ENCODE peak calls at places on chromosomes 16 and 17, in eight cellular contexts. A is adrenal gland, D is esophagus muscularis mucosa, Z is heart left ventricle, Q is HepG2, V is H1, R is sigmoid colon, B is tibial nerve. J is an unnamed sample.

GRCh38 chr16:3963203-3963602 is 82.7 kb upstream of the CREBBP start:
- DNase-seq in A (no peak), D (no peak), Z (no peak), Q (no peak), V (no peak), R (no peak), B (no peak), J (no peak)

GRCh38 chr16:13429411-13429810 is 490.5 kb upstream of the ERCC4 start:
- DNase-seq in A (no peak), D (no peak), Z (no peak), Q (no peak), V (no peak), R (no peak), B (no peak), J (no peak)

GRCh38 chr16:52435573-52435972 is 111.4 kb downstream of the TOX3 start:
- DNase-seq in A (no peak), D (no peak), Z (no peak), Q (no peak), V (no peak), R (no peak), B (no peak), J (no peak)

GRCh38 chr17:41678907-41679739 is 9.6 kb upstream of the EIF1 start:
- DNase-seq in A (no peak), D (no peak), Z (peak; percentile 36), Q (no peak), V (no peak), R (peak; percentile 48), B (no peak), J (no peak)

GRCh38 chr17:13426991-13427390 is 174.7 kb downstream of the HS3ST3A1 start:
- DNase-seq in A (no peak), D (peak; percentile 21), Z (no peak), Q (no peak), V (no peak), R (no peak), B (no peak), J (no peak)

GRCh38 chr17:39607057-39607850 is 466 bp downstream of the NEUROD2 start:
- DNase-seq in A (no peak), D (no peak), Z (no peak), Q (no peak), V (no peak), R (no peak), B (no peak), J (no peak)

GRCh38 chr16:11833951-11834695 is 17.2 kb downstream of the RSL1D1 start:
- DNase-seq in A (no peak), D (no peak), Z (no peak), Q (peak; percentile 84), V (no peak), R (no peak), B (no peak), J (no peak)

GRCh38 chr16:25747160-25747758 is 55.5 kb downstream of the HS3ST4 start:
- DNase-seq in A (no peak), D (no peak), Z (no peak), Q (no peak), V (no peak), R (no peak), B (no peak), J (no peak)

GRCh38 chr16:51845586-51845985 is 694.5 kb upstream of the SALL1 start:
- DNase-seq in A (no peak), D (peak; percentile 68), Z (no peak), Q (no peak), V (no peak), R (no peak), B (no peak), J (no peak)

GRCh38 chr17:52606590-52606989 is 448.1 kb upstream of the CA10 start:
- DNase-seq in A (no peak), D (no peak), Z (no peak), Q (no peak), V (no peak), R (no peak), B (no peak), J (no peak)

GRCh38 chr16:28313587-28313986 is 21.3 kb downstream of the SBK1 start:
- DNase-seq in A (no peak), D (no peak), Z (no peak), Q (no peak), V (no peak), R (no peak), B (no peak), J (no peak)

GRCh38 chr17:80455328-80455710 is 21.1 kb downstream of the NPTX1 start:
- DNase-seq in A (peak; percentile 77), D (no peak), Z (peak; percentile 50), Q (peak; percentile 64), V (no peak), R (no peak), B (no peak), J (no peak)

GRCh38 chr16:89397331-89397861 is 93.0 kb downstream of the ANKRD11 start:
- DNase-seq in A (no peak), D (no peak), Z (no peak), Q (no peak), V (no peak), R (no peak), B (no peak), J (no peak)

GRCh38 chr16:3068486-3068885 is 3.0 kb downstream of the IL32 start:
- DNase-seq in A (no peak), D (no peak), Z (no peak), Q (no peak), V (no peak), R (no peak), B (no peak), J (no peak)

GRCh38 chr17:9292563-9292941 is 271.2 kb downstream of the NTN1 start:
- DNase-seq in A (no peak), D (no peak), Z (no peak), Q (no peak), V (no peak), R (no peak), B (no peak), J (peak; percentile 64)

GRCh38 chr16:3706253-3707145 is 10.8 kb downstream of the TRAP1 start:
- DNase-seq in A (no peak), D (no peak), Z (no peak), Q (no peak), V (no peak), R (no peak), B (no peak), J (no peak)

GRCh38 chr17:75832164-75832651 is 12.0 kb downstream of the UNC13D start:
- DNase-seq in A (no peak), D (no peak), Z (no peak), Q (no peak), V (no peak), R (peak; percentile 87), B (peak; percentile 41), J (peak; percentile 60)

GRCh38 chr17:305090-305976 is 47.3 kb downstream of the RPH3AL start:
- DNase-seq in A (peak; percentile 85), D (no peak), Z (no peak), Q (no peak), V (no peak), R (no peak), B (no peak), J (no peak)

GRCh38 chr16:68298907-68299515 is 11.7 kb downstream of the SLC7A6OS start:
- DNase-seq in A (peak; percentile 82), D (no peak), Z (peak; percentile 44), Q (peak; percentile 77), V (no peak), R (peak; percentile 81), B (no peak), J (peak; percentile 70)
- TF ChIP-seq POLR2A in A (peak; percentile 8), D (no peak), Z (no peak), Q (peak; percentile 50), V (no peak), R (no peak), B (no peak), J (no peak)

GRCh38 chr17:33292981-33293867 is at the start of gene ASIC2:
- DNase-seq in A (peak; percentile 15), D (no peak), Z (no peak), Q (no peak), V (peak; percentile 10), R (no peak), B (no peak), J (no peak)

GRCh38 chr17:33291248-33292183 is 1.6 kb downstream of the ASIC2 start:
- DNase-seq in A (peak; percentile 21), D (no peak), Z (no peak), Q (no peak), V (peak; percentile 19), R (no peak), B (no peak), J (peak; percentile 86)

GRCh38 chr17:33294994-33295393 is 1.9 kb upstream of the ASIC2 start:
- DNase-seq in A (no peak), D (no peak), Z (no peak), Q (no peak), V (no peak), R (no peak), B (no peak), J (no peak)

GRCh38 chr17:33290156-33290697 is 2.9 kb downstream of the ASIC2 start:
- DNase-seq in A (no peak), D (no peak), Z (no peak), Q (no peak), V (no peak), R (no peak), B (no peak), J (no peak)

DNA sequence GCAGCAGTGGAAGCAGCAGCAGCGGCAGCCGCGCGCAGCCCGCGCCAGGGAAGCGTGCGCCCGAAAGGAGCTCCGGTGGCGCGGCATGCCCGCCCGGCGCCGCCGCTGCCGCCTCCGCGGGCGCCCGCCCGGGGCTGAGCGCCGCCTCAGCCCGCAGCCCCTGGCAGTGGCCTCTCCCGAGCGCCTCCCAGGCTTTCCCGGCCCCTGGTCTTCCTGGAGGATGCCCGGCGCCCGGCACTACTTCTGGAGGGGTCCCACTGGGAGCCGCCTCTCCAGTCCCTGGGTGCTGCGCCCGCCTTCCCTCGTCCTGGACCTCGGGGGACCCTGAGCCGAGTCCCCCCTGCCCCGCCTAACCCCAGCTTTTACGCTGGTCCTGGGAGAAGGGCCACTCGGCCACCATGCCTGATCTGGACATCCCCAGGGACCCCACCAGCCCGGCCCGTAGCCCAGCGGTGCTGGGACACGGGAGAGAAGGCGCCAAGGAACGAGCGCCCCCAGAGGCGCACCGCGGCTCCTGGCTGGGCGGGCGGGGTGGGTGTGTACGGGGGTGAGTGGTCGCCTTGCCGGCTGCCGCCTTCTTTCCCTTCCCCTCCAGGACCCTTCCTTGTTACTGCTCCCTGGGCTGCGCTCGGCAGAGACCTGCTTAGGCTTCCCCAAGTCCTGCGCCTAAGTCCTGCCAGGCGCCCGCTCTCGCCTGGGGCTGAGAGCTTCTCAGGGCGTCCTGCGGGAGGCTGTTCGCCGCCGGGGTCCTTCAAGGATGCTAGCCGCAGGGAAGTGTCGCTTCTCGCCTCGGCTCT is 713 bp downstream of the ASIC2 start:
- DNase-seq in A (no peak), D (no peak), Z (no peak), Q (no peak), V (peak; percentile 21), R (no peak), B (no peak), J (no peak)
- TF ChIP-seq CTCF in A (no peak), D (no peak), Z (peak; percentile 26), Q (no peak), V (peak; percentile 38), R (no peak), B (no peak), J (no peak)

GRCh38 chr17:17749025-17749772 is 67.9 kb downstream of the RAI1 start:
- DNase-seq in A (no peak), D (no peak), Z (no peak), Q (no peak), V (no peak), R (no peak), B (no peak), J (no peak)
- H3K4me3 ChIP-seq in A (no peak overlapping the region), D (no peak overlapping the region), Z (no peak overlapping the region), Q (no peak overlapping the region), V (no peak overlapping the region), R (no peak overlapping the region), B (no peak overlapping the region), J (no peak overlapping the region)

GRCh38 chr17:7445011-7445927 is at the start of gene CHRNB1:
- DNase-seq in A (peak; percentile 95), D (peak; percentile 93), Z (peak; percentile 83), Q (peak; percentile 85), V (peak; percentile 80), R (peak; percentile 77), B (peak; percentile 57), J (peak; percentile 64)
- TF ChIP-seq POLR2A in A (peak; percentile 66), D (no peak), Z (no peak), Q (peak; percentile 76), V (no peak), R (no peak), B (no peak), J (no peak)

J was measured in lower leg skin.